ENCODE peak calls at places on chromosomes 7 and 10, in six cellular contexts. Y is tibial artery, N is GDM1, L is upper lobe of right lung, A is psoas muscle, S is iPS-NIHi11. F is an unnamed sample.

GRCh38 chr7:73738220-73738611 is 386 bp downstream of the ABHD11 start:
- DNase-seq in Y (peak; percentile 77), N (peak; percentile 49), L (peak; percentile 85), A (no peak), S (peak; percentile 83), F (no peak)

GRCh38 chr10:84715911-84716310 is 387.5 kb downstream of the CCSER2 start:
- DNase-seq in Y (no peak), N (peak; percentile 7), L (no peak), A (no peak), S (peak; percentile 82), F (no peak)

GRCh38 chr10:72088879-72089585 is 681 bp upstream of the SPOCK2 start:
- DNase-seq in Y (no peak), N (no peak), L (no peak), A (peak; percentile 88), S (no peak), F (no peak)

GRCh38 chr7:490461-491291 is 29.0 kb downstream of the PDGFA start:
- DNase-seq in Y (peak; percentile 53), N (no peak), L (peak; percentile 60), A (peak; percentile 44), S (no peak), F (no peak)

GRCh38 chr7:139648941-139649425 is 125.5 kb downstream of the CLEC2L start:
- DNase-seq in Y (no peak), N (peak; percentile 58), L (peak; percentile 70), A (no peak), S (no peak), F (no peak)

GRCh38 chr10:79176052-79176501 is 107.3 kb downstream of the ZMIZ1 start:
- DNase-seq in Y (no peak), N (no peak), L (no peak), A (no peak), S (no peak), F (no peak)

GRCh38 chr10:133358920-133359300 is 1.1 kb upstream of the FUOM start:
- DNase-seq in Y (no peak), N (no peak), L (no peak), A (peak; percentile 53), S (no peak), F (no peak)

GRCh38 chr7:100175296-100175935 is 1.8 kb downstream of the GPC2 start:
- DNase-seq in Y (no peak), N (no peak), L (peak; percentile 59), A (no peak), S (no peak), F (no peak)

GRCh38 chr7:2432910-2433712 is 29.7 kb downstream of the CHST12 start:
- DNase-seq in Y (no peak), N (no peak), L (no peak), A (no peak), S (no peak), F (no peak)

GRCh38 chr7:128845987-128846386 is 15.8 kb downstream of the FLNC start:
- DNase-seq in Y (no peak), N (no peak), L (no peak), A (no peak), S (no peak), F (no peak)

GRCh38 chr10:87656431-87657072 is 3.1 kb upstream of the PAPSS2 start:
- DNase-seq in Y (no peak), N (peak; percentile 19), L (no peak), A (no peak), S (peak; percentile 69), F (no peak)

GRCh38 chr10:77406764-77407430 is 230.7 kb downstream of the KCNMA1 start:
- DNase-seq in Y (no peak), N (no peak), L (no peak), A (no peak), S (no peak), F (no peak)

GRCh38 chr7:90320801-90321494 is at the start of gene FAM237B:
- DNase-seq in Y (no peak), N (no peak), L (no peak), A (no peak), S (peak; percentile 63), F (no peak)

GRCh38 chr10:34114914-34115313 is 700.2 kb downstream of the PARD3 start:
- DNase-seq in Y (no peak), N (no peak), L (no peak), A (no peak), S (no peak), F (no peak)

GRCh38 chr10:70166394-70166793 is 3.9 kb downstream of the SAR1A start:
- DNase-seq in Y (no peak), N (no peak), L (no peak), A (no peak), S (no peak), F (no peak)

F was measured in GM04503.